ENCODE peak calls at places on chromosomes 12 and 14, in four cellular contexts. One of them, this sample, is unnamed.

GRCh38 chr12:102522768-102523167 is 42.4 kb upstream of the IGF1 start:
- DNase-seq in CD14-positive monocyte: no peak
- DNase-seq in psoas muscle: no peak
- DNase-seq in thyroid gland: no peak
- DNase-seq in this sample: no peak

GRCh38 chr14:61607570-61608244 is 87.6 kb upstream of the HIF1A start:
- DNase-seq in CD14-positive monocyte: no peak
- DNase-seq in psoas muscle: no peak
- DNase-seq in thyroid gland: no peak
- DNase-seq in this sample: no peak

GRCh38 chr12:119843100-119843499 is 34.0 kb downstream of the CIT start:
- DNase-seq in CD14-positive monocyte: no peak
- DNase-seq in psoas muscle: no peak
- DNase-seq in thyroid gland: peak
- DNase-seq in this sample: no peak

GRCh38 chr14:105168496-105168978 is at the start of gene JAG2:
- DNase-seq in CD14-positive monocyte: no peak
- DNase-seq in psoas muscle: peak
- DNase-seq in thyroid gland: peak
- DNase-seq in this sample: no peak

GRCh38 chr12:119500209-119500608 is 93.4 kb upstream of the TMEM233 start:
- DNase-seq in CD14-positive monocyte: no peak
- DNase-seq in psoas muscle: no peak
- DNase-seq in thyroid gland: no peak
- DNase-seq in this sample: no peak

GRCh38 chr12:109739747-109740693 is 26.4 kb downstream of the FAM222A start:
- DNase-seq in CD14-positive monocyte: peak
- DNase-seq in psoas muscle: peak
- DNase-seq in thyroid gland: no peak
- DNase-seq in this sample: no peak

GRCh38 chr14:53946071-53946403 is 10.6 kb downstream of the BMP4 start:
- DNase-seq in CD14-positive monocyte: no peak
- DNase-seq in psoas muscle: no peak
- DNase-seq in thyroid gland: no peak
- DNase-seq in this sample: no peak

GRCh38 chr12:126926023-126926600 is 1340.9 kb upstream of the TMEM132C start:
- DNase-seq in CD14-positive monocyte: no peak
- DNase-seq in psoas muscle: no peak
- DNase-seq in thyroid gland: no peak
- DNase-seq in this sample: no peak

GRCh38 chr14:66379116-66379515 is 107.1 kb upstream of the CCDC196 start:
- DNase-seq in CD14-positive monocyte: no peak
- DNase-seq in psoas muscle: no peak
- DNase-seq in thyroid gland: peak
- DNase-seq in this sample: no peak

GRCh38 chr12:117778656-117779055 is 190.1 kb downstream of the KSR2 start:
- DNase-seq in CD14-positive monocyte: no peak
- DNase-seq in psoas muscle: no peak
- DNase-seq in thyroid gland: no peak
- DNase-seq in this sample: no peak

GRCh38 chr14:104827173-104828055 is 26.5 kb downstream of the ZBTB42 start:
- DNase-seq in CD14-positive monocyte: no peak
- DNase-seq in psoas muscle: no peak
- DNase-seq in thyroid gland: peak
- DNase-seq in this sample: peak

GRCh38 chr12:108568653-108569154 is 6.3 kb downstream of the ISCU start:
- DNase-seq in CD14-positive monocyte: no peak
- DNase-seq in psoas muscle: no peak
- DNase-seq in thyroid gland: no peak
- DNase-seq in this sample: no peak

GRCh38 chr14:68961781-68962584 is 17.1 kb downstream of the ACTN1 start:
- DNase-seq in CD14-positive monocyte: no peak
- DNase-seq in psoas muscle: no peak
- DNase-seq in thyroid gland: no peak
- DNase-seq in this sample: no peak

GRCh38 chr14:61559641-61560201 is 135.6 kb upstream of the HIF1A start:
- DNase-seq in CD14-positive monocyte: no peak
- DNase-seq in psoas muscle: no peak
- DNase-seq in thyroid gland: no peak
- DNase-seq in this sample: no peak

GRCh38 chr14:64450255-64450654 is 15.0 kb upstream of the AKAP5 start:
- DNase-seq in CD14-positive monocyte: no peak
- DNase-seq in psoas muscle: no peak
- DNase-seq in thyroid gland: no peak
- DNase-seq in this sample: no peak

GRCh38 chr12:4448943-4449861 is 3.6 kb upstream of the FGF6 start:
- DNase-seq in CD14-positive monocyte: no peak
- DNase-seq in psoas muscle: no peak
- DNase-seq in thyroid gland: no peak
- DNase-seq in this sample: no peak

GRCh38 chr14:100762089-100762515 is 35.4 kb downstream of the DLK1 start:
- DNase-seq in CD14-positive monocyte: no peak
- DNase-seq in psoas muscle: no peak
- DNase-seq in thyroid gland: no peak
- DNase-seq in this sample: no peak

GRCh38 chr14:59728294-59728693 is 142.3 kb downstream of the RTN1 start:
- DNase-seq in CD14-positive monocyte: no peak
- DNase-seq in psoas muscle: no peak
- DNase-seq in thyroid gland: no peak
- DNase-seq in this sample: no peak

GRCh38 chr12:27434673-27435565 is 11.6 kb upstream of the SMCO2 start:
- DNase-seq in CD14-positive monocyte: no peak
- DNase-seq in psoas muscle: no peak
- DNase-seq in thyroid gland: peak
- DNase-seq in this sample: no peak

GRCh38 chr12:34291001-34291400 is 268.7 kb downstream of the ALG10 start:
- DNase-seq in CD14-positive monocyte: no peak
- DNase-seq in psoas muscle: no peak
- DNase-seq in thyroid gland: no peak
- DNase-seq in this sample: no peak

GRCh38 chr14:90726656-90727055 is 89.6 kb downstream of the TTC7B start:
- DNase-seq in CD14-positive monocyte: no peak
- DNase-seq in psoas muscle: peak
- DNase-seq in thyroid gland: peak
- DNase-seq in this sample: peak

GRCh38 chr14:97283450-97284230 is 486.5 kb downstream of the VRK1 start:
- DNase-seq in CD14-positive monocyte: no peak
- DNase-seq in psoas muscle: no peak
- DNase-seq in thyroid gland: no peak
- DNase-seq in this sample: no peak

GRCh38 chr12:71061451-71061850 is 96.3 kb downstream of the TSPAN8 start:
- DNase-seq in CD14-positive monocyte: no peak
- DNase-seq in psoas muscle: no peak
- DNase-seq in thyroid gland: no peak
- DNase-seq in this sample: no peak

GRCh38 chr12:107736914-107737313 is 24.0 kb downstream of the PRDM4 start:
- DNase-seq in CD14-positive monocyte: peak
- DNase-seq in psoas muscle: no peak
- DNase-seq in thyroid gland: no peak
- DNase-seq in this sample: no peak

GRCh38 chr14:44960146-44960545 is 1.6 kb downstream of the KLHL28 start:
- DNase-seq in CD14-positive monocyte: no peak
- DNase-seq in psoas muscle: no peak
- DNase-seq in thyroid gland: no peak
- DNase-seq in this sample: no peak

GRCh38 chr12:24901975-24902461 is 46.9 kb downstream of the BCAT1 start:
- DNase-seq in CD14-positive monocyte: no peak
- DNase-seq in psoas muscle: no peak
- DNase-seq in thyroid gland: no peak
- DNase-seq in this sample: no peak

GRCh38 chr14:39988939-39989338 is 556.7 kb upstream of the FBXO33 start:
- DNase-seq in CD14-positive monocyte: no peak
- DNase-seq in psoas muscle: no peak
- DNase-seq in thyroid gland: no peak
- DNase-seq in this sample: no peak

GRCh38 chr12:55652352-55652751 is 15.7 kb downstream of the OR10P1 start:
- DNase-seq in CD14-positive monocyte: no peak
- DNase-seq in psoas muscle: no peak
- DNase-seq in thyroid gland: no peak
- DNase-seq in this sample: no peak

DNA sequence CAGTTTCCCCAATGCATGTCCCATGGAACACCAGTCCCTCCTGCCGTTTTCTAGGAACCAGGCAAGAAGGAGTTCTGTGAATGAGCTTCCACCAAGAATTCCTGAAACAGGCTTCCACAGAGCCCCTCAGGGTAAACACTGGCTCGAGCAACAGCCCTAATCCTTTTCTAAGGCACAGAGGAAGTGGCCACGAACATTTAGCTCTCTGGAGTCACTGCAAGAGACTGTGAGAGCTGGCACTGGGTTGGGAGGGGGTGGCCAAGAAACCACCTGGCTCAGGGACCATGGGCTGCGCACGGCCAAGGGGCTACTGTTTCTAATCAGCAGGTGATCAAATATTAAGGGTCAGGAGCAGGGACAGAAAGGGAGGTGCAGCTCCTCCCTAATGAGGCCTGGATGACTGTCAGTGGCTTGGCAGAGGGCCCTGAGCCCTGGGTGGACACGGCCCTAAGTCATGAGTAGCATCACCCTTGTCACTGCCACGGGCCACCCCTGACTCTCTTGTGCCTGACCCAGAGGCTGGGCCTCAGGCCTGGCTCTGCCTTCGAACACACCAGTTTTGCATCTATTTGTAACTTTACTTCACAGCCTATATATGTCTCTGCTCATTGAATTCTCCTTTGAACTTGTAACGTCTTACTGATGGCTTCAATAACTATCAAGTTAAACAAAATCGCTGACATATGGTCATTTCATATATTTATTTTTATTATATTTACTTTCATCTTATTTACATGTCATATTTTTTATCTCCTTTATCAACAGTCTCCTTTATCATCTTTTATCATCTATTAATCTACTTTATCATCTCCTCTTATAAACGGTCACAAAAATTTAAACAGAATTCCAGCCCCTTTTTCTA is 154.0 kb downstream of the DICER1 start:
- DNase-seq in CD14-positive monocyte: no peak
- DNase-seq in psoas muscle: no peak
- DNase-seq in thyroid gland: no peak
- DNase-seq in this sample: no peak
- TF ChIP-seq CTCF in CD14-positive monocyte: no peak
- TF ChIP-seq CTCF in psoas muscle: no peak
- TF ChIP-seq CTCF in thyroid gland: no peak
- TF ChIP-seq CTCF in this sample: no peak

DNA sequence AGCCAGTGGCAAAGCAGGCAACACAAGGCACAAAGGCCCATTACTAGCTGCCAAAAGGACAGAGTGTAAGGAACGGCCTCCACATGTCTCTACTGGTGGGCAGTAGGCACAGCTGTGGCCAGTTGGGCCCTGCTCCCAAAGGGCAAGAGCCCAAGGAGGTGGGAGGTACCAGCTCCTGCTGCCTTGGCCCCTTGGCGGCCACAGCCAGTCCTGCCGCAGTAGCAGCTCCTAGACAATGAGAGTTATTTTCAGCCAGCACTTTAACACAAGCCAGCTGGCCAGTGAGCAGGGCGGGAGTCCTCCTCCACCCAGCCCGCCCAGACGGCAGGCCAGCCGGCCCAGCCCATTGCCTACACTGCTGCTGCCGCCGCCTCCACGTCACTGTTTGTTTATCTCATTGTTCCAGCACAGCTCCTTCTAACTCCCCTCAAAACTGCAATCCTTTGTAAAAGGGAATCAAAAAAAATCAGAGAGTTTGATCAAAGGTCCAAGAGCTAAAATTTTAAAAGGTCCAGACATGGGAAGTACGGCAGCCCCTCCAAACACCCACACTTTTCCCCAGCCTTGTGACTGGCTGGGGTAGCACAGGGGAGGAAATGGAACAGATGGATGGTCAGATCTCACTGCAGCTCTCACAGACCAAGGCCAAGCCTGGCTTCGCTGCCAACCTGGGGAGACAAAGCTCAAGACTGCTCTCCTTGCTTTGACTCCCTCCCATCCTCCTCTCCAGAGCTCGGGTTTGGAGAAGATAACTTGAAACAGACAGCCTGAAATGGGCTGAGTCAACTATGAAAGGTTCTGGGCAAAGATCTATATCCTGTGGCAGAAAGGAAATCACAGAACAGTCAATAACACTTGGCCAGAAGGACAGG is 33.5 kb downstream of the FMNL3 start:
- DNase-seq in CD14-positive monocyte: no peak
- DNase-seq in psoas muscle: peak
- DNase-seq in thyroid gland: peak
- DNase-seq in this sample: peak
- TF ChIP-seq CTCF in CD14-positive monocyte: no peak
- TF ChIP-seq CTCF in psoas muscle: peak
- TF ChIP-seq CTCF in thyroid gland: peak
- TF ChIP-seq CTCF in this sample: peak

GRCh38 chr12:66716522-66716921 is 37.6 kb upstream of the GRIP1 start:
- DNase-seq in CD14-positive monocyte: no peak
- DNase-seq in psoas muscle: no peak
- DNase-seq in thyroid gland: no peak
- DNase-seq in this sample: no peak

GRCh38 chr12:66713984-66714383 is 35.1 kb upstream of the GRIP1 start:
- DNase-seq in CD14-positive monocyte: no peak
- DNase-seq in psoas muscle: no peak
- DNase-seq in thyroid gland: no peak
- DNase-seq in this sample: no peak

GRCh38 chr12:66719862-66720261 is 41.0 kb upstream of the GRIP1 start:
- DNase-seq in CD14-positive monocyte: no peak
- DNase-seq in psoas muscle: no peak
- DNase-seq in thyroid gland: no peak
- DNase-seq in this sample: no peak

GRCh38 chr12:66714709-66715108 is 35.8 kb upstream of the GRIP1 start:
- DNase-seq in CD14-positive monocyte: no peak
- DNase-seq in psoas muscle: no peak
- DNase-seq in thyroid gland: no peak
- DNase-seq in this sample: no peak

DNA sequence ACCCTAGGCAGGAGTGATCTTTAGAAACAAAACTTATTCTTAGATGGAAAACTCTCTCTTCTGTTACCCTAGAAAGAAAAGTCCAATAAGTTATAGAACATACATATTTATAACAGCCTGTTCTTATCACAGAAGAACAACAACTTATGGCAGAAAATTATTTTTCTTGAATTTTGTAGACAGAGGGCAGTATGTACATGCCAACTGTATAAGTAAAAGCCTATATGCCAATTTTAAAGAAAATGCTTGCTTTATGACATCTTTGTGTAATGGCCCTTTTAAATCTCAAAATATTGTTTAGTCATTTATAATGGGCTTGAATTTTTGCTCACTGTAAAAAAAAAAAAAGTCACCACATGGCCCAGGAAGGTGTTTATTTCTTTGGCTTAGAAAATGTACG is 38.2 kb upstream of the GRIP1 start:
- DNase-seq in CD14-positive monocyte: no peak
- DNase-seq in psoas muscle: no peak
- DNase-seq in thyroid gland: no peak
- DNase-seq in this sample: no peak
- TF ChIP-seq CTCF in CD14-positive monocyte: no peak
- TF ChIP-seq CTCF in psoas muscle: no peak
- TF ChIP-seq CTCF in thyroid gland: no peak
- TF ChIP-seq CTCF in this sample: no peak

DNA sequence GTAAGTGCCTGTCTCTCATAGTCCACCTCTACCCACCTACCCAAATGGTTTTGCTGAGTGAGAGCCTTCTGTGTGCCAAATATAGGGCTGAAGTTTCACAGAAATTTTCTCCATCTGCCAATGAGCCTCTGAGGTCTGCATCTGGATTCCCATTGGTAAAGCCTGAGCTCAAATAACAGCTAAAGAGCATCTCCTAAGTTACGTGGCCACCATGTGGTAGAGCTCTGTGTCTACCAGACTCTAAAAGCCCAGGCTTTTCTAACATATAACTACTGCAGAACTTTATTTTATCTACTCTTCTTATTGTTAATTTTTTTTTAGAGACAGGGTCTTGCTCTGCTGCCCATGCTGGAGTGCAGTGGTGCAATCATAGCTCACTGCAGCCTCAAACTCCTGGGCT is 16.0 kb downstream of the AMDHD1 start:
- DNase-seq in CD14-positive monocyte: no peak
- DNase-seq in psoas muscle: no peak
- DNase-seq in thyroid gland: no peak
- DNase-seq in this sample: peak
- TF ChIP-seq CTCF in CD14-positive monocyte: no peak
- TF ChIP-seq CTCF in psoas muscle: no peak
- TF ChIP-seq CTCF in thyroid gland: no peak
- TF ChIP-seq CTCF in this sample: peak